ENCODE peak calls at places on chromosome 20, in seven cellular contexts. One of them, this sample, is unnamed.
A peak's percentile ranks its signal among the peaks of the same experiment; 100 is the strongest.

GRCh38 chr20:49381558-49382493 is 100.6 kb downstream of the KCNB1 start:
- DNase-seq in esophagus squamous epithelium: no peak
- DNase-seq in testis: peak; percentile 79
- DNase-seq in K562: no peak
- DNase-seq in transverse colon: peak; percentile 61
- DNase-seq in adrenal gland: peak; percentile 68
- DNase-seq in A549: peak; percentile 42
- DNase-seq in this sample: no peak

GRCh38 chr20:25011831-25012241 is 19.3 kb upstream of the APMAP start:
- DNase-seq in esophagus squamous epithelium: no peak
- DNase-seq in testis: no peak
- DNase-seq in K562: no peak
- DNase-seq in transverse colon: peak; percentile 1
- DNase-seq in adrenal gland: no peak
- DNase-seq in A549: no peak
- DNase-seq in this sample: no peak

GRCh38 chr20:9015984-9016324 is 52.9 kb upstream of the PLCB4 start:
- DNase-seq in esophagus squamous epithelium: no peak
- DNase-seq in testis: no peak
- DNase-seq in K562: no peak
- DNase-seq in transverse colon: no peak
- DNase-seq in adrenal gland: no peak
- DNase-seq in A549: peak; percentile 72
- DNase-seq in this sample: no peak

GRCh38 chr20:33811763-33812672 is 870 bp downstream of the CHMP4B start:
- DNase-seq in esophagus squamous epithelium: no peak
- DNase-seq in testis: peak; percentile 47
- DNase-seq in K562: peak; percentile 61
- DNase-seq in transverse colon: peak; percentile 67
- DNase-seq in adrenal gland: peak; percentile 85
- DNase-seq in A549: peak; percentile 62
- DNase-seq in this sample: peak; percentile 55

GRCh38 chr20:59013959-59014608 is 5.1 kb upstream of the TUBB1 start:
- DNase-seq in esophagus squamous epithelium: no peak
- DNase-seq in testis: peak; percentile 11
- DNase-seq in K562: no peak
- DNase-seq in transverse colon: no peak
- DNase-seq in adrenal gland: peak; percentile 19
- DNase-seq in A549: no peak
- DNase-seq in this sample: peak; percentile 49

GRCh38 chr20:57458400-57459160 is 66.4 kb downstream of the CTCFL start:
- DNase-seq in esophagus squamous epithelium: no peak
- DNase-seq in testis: peak; percentile 31
- DNase-seq in K562: no peak
- DNase-seq in transverse colon: no peak
- DNase-seq in adrenal gland: peak; percentile 63
- DNase-seq in A549: no peak
- DNase-seq in this sample: no peak

GRCh38 chr20:40991181-40991889 is 37.3 kb upstream of the TOP1 start:
- DNase-seq in esophagus squamous epithelium: no peak
- DNase-seq in testis: peak; percentile 32
- DNase-seq in K562: peak; percentile 54
- DNase-seq in transverse colon: peak; percentile 62
- DNase-seq in adrenal gland: no peak
- DNase-seq in A549: no peak
- DNase-seq in this sample: no peak

GRCh38 chr20:50130995-50131394 is 18.0 kb upstream of the UBE2V1 start:
- DNase-seq in esophagus squamous epithelium: no peak
- DNase-seq in testis: peak; percentile 89
- DNase-seq in K562: no peak
- DNase-seq in transverse colon: peak; percentile 35
- DNase-seq in adrenal gland: no peak
- DNase-seq in A549: no peak
- DNase-seq in this sample: no peak

GRCh38 chr20:21018576-21018975 is 87.6 kb downstream of the LINC00237 start:
- DNase-seq in esophagus squamous epithelium: no peak
- DNase-seq in testis: no peak
- DNase-seq in K562: no peak
- DNase-seq in transverse colon: no peak
- DNase-seq in adrenal gland: no peak
- DNase-seq in A549: no peak
- DNase-seq in this sample: no peak

DNA sequence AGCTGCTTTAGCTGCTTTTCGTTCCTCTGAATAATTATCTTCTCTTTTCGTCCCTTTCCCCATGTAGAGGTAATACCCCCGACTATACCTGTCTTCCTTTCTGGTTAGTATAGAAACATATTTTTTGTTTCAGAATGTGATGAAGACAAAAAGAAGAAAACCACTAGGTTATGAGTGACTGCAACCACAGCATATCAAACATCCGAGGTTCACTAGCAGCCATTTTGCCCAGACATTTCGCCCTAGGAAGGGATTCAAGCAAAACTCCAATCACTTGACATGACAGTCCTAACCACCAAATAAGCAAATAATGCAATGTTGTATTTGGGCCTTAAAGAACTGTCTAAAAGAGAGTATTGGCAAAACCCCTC is 9.4 kb downstream of the SNX5 start:
- DNase-seq in esophagus squamous epithelium: no peak
- DNase-seq in testis: no peak
- DNase-seq in K562: no peak
- DNase-seq in transverse colon: no peak
- DNase-seq in adrenal gland: no peak
- DNase-seq in A549: no peak
- DNase-seq in this sample: no peak
- TF ChIP-seq POLR2A in esophagus squamous epithelium: no peak
- TF ChIP-seq POLR2A in testis: no peak
- TF ChIP-seq POLR2A in K562: no peak
- TF ChIP-seq POLR2A in transverse colon: no peak
- TF ChIP-seq POLR2A in adrenal gland: no peak
- TF ChIP-seq POLR2A in A549: no peak
- TF ChIP-seq POLR2A in this sample: no peak

GRCh38 chr20:38434770-38435554 is at the start of gene SNHG17:
- DNase-seq in esophagus squamous epithelium: peak; percentile 47
- DNase-seq in testis: peak; percentile 95
- DNase-seq in K562: peak; percentile 84
- DNase-seq in transverse colon: peak; percentile 93
- DNase-seq in adrenal gland: peak; percentile 93
- DNase-seq in A549: peak; percentile 98
- DNase-seq in this sample: peak; percentile 97
- TF ChIP-seq POLR2A in esophagus squamous epithelium: no peak
- TF ChIP-seq POLR2A in testis: no peak
- TF ChIP-seq POLR2A in K562: peak; percentile 99
- TF ChIP-seq POLR2A in transverse colon: peak; percentile 81
- TF ChIP-seq POLR2A in adrenal gland: peak; percentile 74
- TF ChIP-seq POLR2A in A549: peak; percentile 99
- TF ChIP-seq POLR2A in this sample: peak; percentile 96

DNA sequence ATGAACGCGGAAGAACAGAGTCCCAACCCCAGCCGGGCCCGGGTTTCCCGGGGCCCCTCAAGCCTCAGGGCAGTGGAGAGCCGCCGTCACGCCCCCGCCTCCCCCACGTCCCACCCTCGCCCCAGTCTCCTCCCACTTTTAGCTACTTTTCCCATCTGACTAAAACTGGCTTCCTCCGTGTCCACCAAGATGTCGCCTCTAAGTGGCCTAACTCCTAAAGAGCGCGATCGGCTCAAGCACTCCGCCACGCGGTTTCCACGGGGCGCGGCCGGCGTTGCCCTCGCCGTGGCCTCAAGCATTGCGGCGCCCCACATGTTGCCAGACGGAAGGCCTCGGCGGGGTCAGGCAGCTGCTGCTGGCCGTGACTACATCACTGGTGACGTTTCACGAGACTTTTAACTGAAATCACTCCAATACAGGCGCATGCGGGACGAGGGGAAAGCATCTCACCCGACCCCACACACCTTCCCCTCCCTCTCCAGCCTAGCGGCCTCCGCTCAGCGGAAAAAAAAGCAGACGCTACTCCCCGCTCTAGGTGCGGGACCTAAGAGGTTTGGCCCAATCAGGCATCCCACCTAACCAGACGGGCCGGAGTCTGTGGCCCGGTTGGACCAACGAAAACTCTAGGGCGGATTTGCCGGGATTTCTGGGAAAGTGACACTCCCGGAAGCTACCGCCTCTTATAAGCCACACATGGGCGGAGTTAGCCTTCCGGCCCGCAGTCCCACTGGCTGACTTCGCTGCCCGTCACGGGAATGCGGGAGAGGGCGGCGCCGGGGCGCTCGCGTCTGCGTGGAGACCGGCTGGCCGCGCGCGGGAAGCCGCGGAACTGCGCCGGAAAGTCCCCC is at the start of gene NXT1:
- DNase-seq in esophagus squamous epithelium: peak; percentile 85
- DNase-seq in testis: peak; percentile 98
- DNase-seq in K562: peak; percentile 89
- DNase-seq in transverse colon: peak; percentile 98
- DNase-seq in adrenal gland: peak; percentile 99
- DNase-seq in A549: peak; percentile 99
- DNase-seq in this sample: peak; percentile 98
- TF ChIP-seq POLR2A in esophagus squamous epithelium: no peak
- TF ChIP-seq POLR2A in testis: peak; percentile 65
- TF ChIP-seq POLR2A in K562: peak; percentile 82
- TF ChIP-seq POLR2A in transverse colon: peak; percentile 86
- TF ChIP-seq POLR2A in adrenal gland: peak; percentile 93
- TF ChIP-seq POLR2A in A549: peak; percentile 79
- TF ChIP-seq POLR2A in this sample: peak; percentile 89

DNA sequence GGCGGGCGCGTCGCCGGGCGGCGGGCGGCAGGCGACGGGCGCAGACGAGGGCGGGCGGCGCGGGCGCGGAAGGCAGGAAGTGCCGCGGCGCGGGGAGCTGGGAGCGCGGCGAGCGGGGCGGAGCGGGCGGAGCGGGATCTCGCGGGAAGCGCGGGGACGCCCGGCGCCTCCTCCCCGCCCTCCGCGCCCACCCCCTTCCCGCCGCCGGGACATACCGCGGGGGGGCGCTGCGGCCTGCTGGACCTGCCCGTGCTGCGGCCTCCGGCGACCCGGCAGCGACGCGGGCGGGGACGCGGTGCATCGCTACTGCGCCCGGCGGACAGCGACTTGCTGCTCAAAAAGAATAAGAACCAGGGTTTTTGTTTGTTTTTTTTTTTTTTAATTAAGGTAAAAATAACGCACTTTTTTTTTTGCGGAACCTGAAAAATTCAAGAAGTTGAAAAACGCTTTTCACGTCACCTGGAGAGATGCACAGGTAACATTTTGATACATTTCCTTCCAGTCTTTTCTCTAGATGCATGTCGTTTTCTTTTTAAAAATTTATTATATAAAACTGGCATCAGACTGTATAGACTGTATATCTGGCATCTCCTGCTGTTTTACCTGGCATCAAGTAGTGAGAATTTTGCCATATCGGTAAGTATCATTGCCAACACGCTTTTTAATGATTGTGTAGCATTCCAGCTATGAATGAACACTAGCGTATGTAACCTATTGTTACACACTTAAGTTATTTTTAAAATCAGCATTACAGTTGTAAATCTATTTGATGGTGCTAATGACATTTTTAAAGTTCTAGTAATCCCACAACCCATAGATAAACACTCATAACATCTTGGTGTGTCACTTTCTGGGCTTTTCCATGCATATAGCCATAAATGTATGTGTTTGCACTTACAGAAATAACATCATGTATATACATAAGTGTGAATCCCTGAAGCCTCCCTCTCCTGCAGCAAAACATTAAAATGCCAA is at the start of gene CENPB:
- DNase-seq in esophagus squamous epithelium: peak; percentile 45
- DNase-seq in testis: peak; percentile 91
- DNase-seq in K562: peak; percentile 91
- DNase-seq in transverse colon: peak; percentile 94
- DNase-seq in adrenal gland: peak; percentile 90
- DNase-seq in A549: peak; percentile 91
- DNase-seq in this sample: peak; percentile 96
- TF ChIP-seq POLR2A in esophagus squamous epithelium: no peak
- TF ChIP-seq POLR2A in testis: no peak
- TF ChIP-seq POLR2A in K562: no peak
- TF ChIP-seq POLR2A in transverse colon: no peak
- TF ChIP-seq POLR2A in adrenal gland: no peak
- TF ChIP-seq POLR2A in A549: peak; percentile 47
- TF ChIP-seq POLR2A in this sample: no peak

DNA sequence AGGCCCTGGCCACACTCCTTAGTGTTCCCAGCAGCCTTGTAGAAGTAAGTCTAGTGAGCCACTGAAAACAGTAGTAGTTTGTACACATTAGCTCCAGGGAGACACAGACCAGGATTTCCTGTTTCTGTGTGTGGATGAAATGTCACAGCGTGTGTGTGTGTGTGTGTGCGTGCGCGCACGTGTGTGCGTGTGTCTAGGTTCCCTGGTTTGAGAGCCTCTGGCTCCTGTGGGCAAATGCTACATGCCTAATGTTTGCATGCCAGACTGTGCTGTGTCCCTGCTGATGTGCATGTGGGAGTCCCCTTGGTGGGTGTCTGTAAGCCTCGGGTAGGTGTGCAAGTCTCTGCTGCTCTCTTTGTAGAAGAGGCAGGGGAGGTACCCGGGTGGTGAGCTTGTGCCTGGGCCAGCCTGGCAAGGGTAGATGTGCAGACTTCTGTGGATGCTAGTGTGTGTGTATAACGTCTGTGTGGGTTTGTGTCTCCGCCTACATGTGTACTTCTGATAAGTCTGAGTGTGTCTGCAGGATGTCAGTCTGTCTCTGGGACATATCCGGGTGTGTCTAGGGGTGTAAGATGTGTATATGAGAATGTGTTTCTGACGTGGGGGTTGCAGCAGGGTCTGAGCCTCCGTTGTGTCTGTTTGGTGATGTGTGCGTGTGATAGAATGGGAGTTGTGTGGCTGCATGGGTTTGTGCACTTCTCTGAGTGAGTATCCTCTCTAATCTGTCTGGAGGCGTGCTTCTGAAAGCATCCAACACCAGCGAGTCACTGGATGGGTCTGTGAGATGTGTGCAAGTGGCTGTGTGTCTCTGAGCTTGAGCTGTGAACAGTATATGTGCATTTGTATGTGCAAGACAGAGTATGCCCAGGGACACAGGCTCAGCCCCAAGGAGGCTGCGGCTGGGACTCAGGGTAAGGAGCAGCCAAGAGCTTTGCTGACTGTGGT is 19.0 kb upstream of the TLDC2 start:
- DNase-seq in esophagus squamous epithelium: no peak
- DNase-seq in testis: no peak
- DNase-seq in K562: no peak
- DNase-seq in transverse colon: no peak
- DNase-seq in adrenal gland: no peak
- DNase-seq in A549: no peak
- DNase-seq in this sample: peak; percentile 28
- TF ChIP-seq POLR2A in esophagus squamous epithelium: no peak
- TF ChIP-seq POLR2A in testis: no peak
- TF ChIP-seq POLR2A in K562: no peak
- TF ChIP-seq POLR2A in transverse colon: no peak
- TF ChIP-seq POLR2A in adrenal gland: no peak
- TF ChIP-seq POLR2A in A549: no peak
- TF ChIP-seq POLR2A in this sample: no peak

GRCh38 chr20:38128691-38129090 is 36.4 kb downstream of the TGM2 start:
- DNase-seq in esophagus squamous epithelium: no peak
- DNase-seq in testis: no peak
- DNase-seq in K562: no peak
- DNase-seq in transverse colon: no peak
- DNase-seq in adrenal gland: no peak
- DNase-seq in A549: no peak
- DNase-seq in this sample: no peak
- TF ChIP-seq POLR2A in esophagus squamous epithelium: no peak
- TF ChIP-seq POLR2A in testis: no peak
- TF ChIP-seq POLR2A in K562: no peak
- TF ChIP-seq POLR2A in transverse colon: no peak
- TF ChIP-seq POLR2A in adrenal gland: no peak
- TF ChIP-seq POLR2A in A549: no peak
- TF ChIP-seq POLR2A in this sample: no peak

GRCh38 chr20:1700990-1701389 is 43.4 kb upstream of the SIRPG start:
- DNase-seq in esophagus squamous epithelium: no peak
- DNase-seq in testis: no peak
- DNase-seq in K562: no peak
- DNase-seq in transverse colon: no peak
- DNase-seq in adrenal gland: no peak
- DNase-seq in A549: no peak
- DNase-seq in this sample: no peak
- TF ChIP-seq POLR2A in esophagus squamous epithelium: no peak
- TF ChIP-seq POLR2A in testis: no peak
- TF ChIP-seq POLR2A in K562: no peak
- TF ChIP-seq POLR2A in transverse colon: no peak
- TF ChIP-seq POLR2A in adrenal gland: no peak
- TF ChIP-seq POLR2A in A549: no peak
- TF ChIP-seq POLR2A in this sample: no peak